ENCODE peak calls at places on chromosomes 4 and X, in four cellular contexts. C, Y, R and L are unnamed samples.

GRCh38 chrX:49209434-49210251 is 9.7 kb upstream of the SYP start:
- DNase-seq in C (no peak), R (no peak), Y (no peak), L (no peak)

GRCh38 chr4:15162465-15163283 is 160.4 kb downstream of the CPEB2 start:
- DNase-seq in R (peak; percentile 11), C (no peak), Y (no peak), L (no peak)

GRCh38 chr4:72974694-72975487 is 94.6 kb downstream of the COX18 start:
- DNase-seq in R (no peak), Y (no peak), C (no peak), L (no peak)

GRCh38 chr4:125085-125820 is 952 bp downstream of the ZNF718 start:
- DNase-seq in R (peak; percentile 44), C (peak; percentile 73), Y (peak; percentile 40), L (peak; percentile 43)

GRCh38 chrX:134236690-134237362 is at the start of gene CCDC160:
- DNase-seq in R (no peak), C (peak; percentile 44), Y (peak; percentile 47), L (peak; percentile 54)

GRCh38 chr4:149164282-149164681 is 651.4 kb downstream of the IQCM start:
- DNase-seq in Y (no peak), C (no peak), R (no peak), L (no peak)

GRCh38 chrX:153455571-153455970 is 9.7 kb upstream of the TREX2 start:
- DNase-seq in Y (no peak), C (no peak), R (no peak), L (no peak)

GRCh38 chrX:132740316-132741123 is 217.9 kb downstream of the HS6ST2 start:
- DNase-seq in R (no peak), Y (no peak), C (no peak), L (no peak)

GRCh38 chrX:26922278-26922677 is 540.9 kb downstream of the PPP4R3C start:
- DNase-seq in R (no peak), C (no peak), Y (no peak), L (no peak)

GRCh38 chr4:87657525-87657924 is 7.4 kb downstream of the DMP1 start:
- DNase-seq in C (no peak), R (no peak), Y (no peak), L (no peak)

GRCh38 chr4:33780952-33781655 is 2463.2 kb downstream of the ARAP2 start:
- DNase-seq in R (no peak), Y (no peak), C (no peak), L (no peak)

GRCh38 chrX:13911581-13911980 is 94.7 kb upstream of the GPM6B start:
- DNase-seq in Y (no peak), C (no peak), R (no peak), L (no peak)

GRCh38 chr4:15868065-15868464 is 70.5 kb downstream of the FGFBP1 start:
- DNase-seq in C (no peak), Y (no peak), R (no peak), L (no peak)

GRCh38 chrX:153637121-153638040 is 9.6 kb upstream of the DUSP9 start:
- DNase-seq in C (no peak), Y (no peak), R (no peak), L (no peak)

GRCh38 chr4:98311656-98312055 is 50.5 kb downstream of the RAP1GDS1 start:
- DNase-seq in Y (no peak), R (no peak), C (no peak), L (no peak)

GRCh38 chr4:78737020-78737419 is 39.1 kb upstream of the BMP2K start:
- DNase-seq in Y (no peak), C (no peak), R (no peak), L (no peak)

GRCh38 chr4:113901994-113902787 is 77.3 kb downstream of the ARSJ start:
- DNase-seq in Y (no peak), C (peak; percentile 73), R (no peak), L (no peak)

GRCh38 chrX:133482345-133483041 is 67.2 kb upstream of the GPC4 start:
- DNase-seq in C (no peak), R (no peak), Y (no peak), L (no peak)

GRCh38 chr4:183912585-183912984 is 7.5 kb downstream of the STOX2 start:
- DNase-seq in C (no peak), Y (no peak), R (no peak), L (no peak)

GRCh38 chr4:7103031-7103598 is 35.3 kb upstream of the GRPEL1 start:
- DNase-seq in Y (peak; percentile 93), R (peak; percentile 87), C (peak; percentile 92), L (peak; percentile 89)

GRCh38 chr4:3137908-3138307 is 63.4 kb downstream of the HTT start:
- DNase-seq in C (no peak), R (no peak), Y (no peak), L (no peak)

GRCh38 chrX:131816551-131817136 is 206.5 kb upstream of the STK26 start:
- DNase-seq in Y (no peak), R (peak; percentile 0), C (peak; percentile 74), L (no peak)

GRCh38 chr4:78691971-78692814 is 84.0 kb upstream of the BMP2K start:
- DNase-seq in C (no peak), R (peak; percentile 15), Y (no peak), L (peak; percentile 33)

GRCh38 chr4:189202869-189203271 is 737.8 kb upstream of the FRG1 start:
- DNase-seq in C (no peak), R (no peak), Y (no peak), L (no peak)

GRCh38 chr4:55951191-55951922 is 2.6 kb downstream of the CEP135 start:
- DNase-seq in C (no peak), Y (no peak), R (no peak), L (no peak)

GRCh38 chr4:13922459-13922858 is 294.9 kb upstream of the BOD1L1 start:
- DNase-seq in Y (no peak), C (no peak), R (no peak), L (no peak)

GRCh38 chr4:3630136-3630933 is 98.1 kb upstream of the LRPAP1 start:
- DNase-seq in R (no peak), Y (no peak), C (no peak), L (no peak)

GRCh38 chr4:132596186-132596585 is 552.9 kb upstream of the PCDH10 start:
- DNase-seq in R (no peak), C (no peak), Y (no peak), L (no peak)

GRCh38 chrX:155027509-155028066 is 944 bp downstream of the FUNDC2 start:
- DNase-seq in C (peak; percentile 21), R (peak; percentile 33), Y (no peak), L (no peak)

GRCh38 chr4:98314791-98315565 is 53.8 kb downstream of the RAP1GDS1 start:
- DNase-seq in Y (no peak), C (no peak), R (no peak), L (no peak)

GRCh38 chr4:175253184-175253902 is 335.2 kb downstream of the ADAM29 start:
- DNase-seq in Y (no peak), C (no peak), R (peak; percentile 54), L (no peak)

GRCh38 chr4:23235613-23236390 is 543.1 kb downstream of the GBA3 start:
- DNase-seq in Y (no peak), R (no peak), C (no peak), L (no peak)

GRCh38 chr4:110106946-110107325 is 91.5 kb downstream of the ELOVL6 start:
- DNase-seq in R (no peak), C (no peak), Y (no peak), L (no peak)

GRCh38 chrX:116272328-116272727 is 101.8 kb downstream of the AGTR2 start:
- DNase-seq in C (no peak), Y (no peak), R (no peak), L (no peak)

GRCh38 chr4:45475490-45475889 is 648.4 kb downstream of the GABRG1 start:
- DNase-seq in C (no peak), Y (no peak), R (no peak), L (no peak)
- H3K4me3 ChIP-seq in C (no peak overlapping the region), Y (no peak overlapping the region), R (no peak overlapping the region), L (no peak overlapping the region)

DNA sequence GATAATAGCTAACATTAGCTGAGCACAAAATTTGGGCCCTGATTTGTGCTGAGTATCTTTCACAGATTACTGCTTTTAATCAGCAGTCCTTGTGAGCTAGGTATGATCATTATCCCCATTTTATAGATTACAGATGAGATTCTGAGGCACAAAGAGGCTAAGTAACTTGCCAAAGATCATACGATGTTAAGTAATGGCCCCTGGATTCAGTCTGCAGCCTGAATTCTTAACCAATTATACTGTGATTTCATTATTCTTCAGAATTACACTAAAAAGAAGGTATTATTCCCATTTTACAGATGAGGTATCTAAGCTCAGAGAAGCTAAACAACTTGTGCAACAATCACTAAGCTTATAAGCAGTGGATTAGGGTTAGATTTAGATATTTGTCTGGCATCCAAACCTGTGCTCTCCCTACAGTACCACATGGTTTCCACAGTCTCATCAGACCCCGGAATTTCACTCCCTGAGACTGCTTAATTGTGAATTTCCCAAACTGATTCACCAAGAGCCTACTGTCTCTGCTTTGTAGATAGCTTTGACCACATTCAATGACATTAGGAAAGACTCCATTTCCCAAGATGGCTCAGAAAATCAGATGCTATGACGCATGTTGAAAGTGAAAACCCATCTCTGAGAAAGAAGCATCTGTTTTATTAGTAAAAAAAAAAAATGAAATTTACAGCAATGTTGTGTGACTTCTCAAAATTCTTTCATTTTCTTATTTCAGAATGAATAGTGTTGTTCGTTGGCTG is 97.7 kb upstream of the MYOZ2 start:
- DNase-seq in C (no peak), R (no peak), Y (no peak), L (no peak)
- H3K4me1 ChIP-seq in C (peaks cover 18% of the 10 kb centered on the region), R (peaks cover 38% of the 10 kb centered on the region), Y (peaks cover 94% of the 10 kb centered on the region), L (no peaks in the 10 kb centered on the region)

GRCh38 chrX:130084651-130085237 is 25.6 kb downstream of the ELF4 start:
- DNase-seq in C (no peak), R (peak; percentile 73), Y (no peak), L (no peak)
- H3K27ac ChIP-seq in C (peak overlapping the region; percentile 48), R (peak overlapping the region; percentile 93), Y (peak overlapping the region; percentile 68), L (no peak overlapping the region)

GRCh38 chrX:114465689-114466088 is 118.2 kb upstream of the HTR2C start:
- DNase-seq in Y (no peak), C (no peak), R (no peak), L (no peak)
- H3K4me3 ChIP-seq in Y (no peak overlapping the region), C (no peak overlapping the region), R (no peak overlapping the region), L (no peak overlapping the region)

DNA sequence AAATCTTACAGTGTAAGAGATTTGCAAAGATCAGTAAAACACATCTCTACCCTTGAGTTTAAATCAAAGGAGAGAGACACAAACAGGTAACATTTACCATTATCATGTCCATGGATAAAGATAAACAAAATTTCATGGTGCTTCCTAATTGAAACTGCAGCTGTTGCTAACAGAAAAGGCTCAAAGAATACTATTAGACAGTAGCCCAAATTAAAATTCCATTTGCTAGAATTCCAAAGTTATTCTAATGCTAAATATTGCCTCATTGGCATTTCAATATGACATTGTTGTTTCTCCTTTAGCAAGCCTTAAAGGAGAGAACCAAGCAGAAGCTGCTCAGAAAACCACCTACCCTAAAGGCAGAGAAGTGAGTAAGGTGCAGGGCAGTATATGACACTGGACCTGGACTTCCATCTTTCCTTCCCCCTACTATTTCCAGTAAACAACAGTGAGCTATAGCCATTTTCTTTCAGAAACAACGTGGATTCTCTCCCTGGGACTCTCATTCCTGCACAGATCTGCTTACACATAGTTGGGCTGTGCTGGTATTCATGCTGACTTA is 19.5 kb upstream of the ZCCHC13 start:
- DNase-seq in C (no peak), Y (no peak), R (no peak), L (no peak)
- H3K4me1 ChIP-seq in C (peaks cover 6% of the 10 kb centered on the region), Y (peaks cover 60% of the 10 kb centered on the region), R (peaks cover 15% of the 10 kb centered on the region), L (peaks cover 53% of the 10 kb centered on the region)

GRCh38 chr4:1323280-1323634 is 23.8 kb upstream of the UVSSA start:
- DNase-seq in C (no peak), R (no peak), Y (no peak), L (no peak)
- H3K27ac ChIP-seq in C (no peak overlapping the region), R (no peak overlapping the region), Y (no peak overlapping the region), L (no peak overlapping the region)